ENCODE peak calls at places on chromosomes 13 and 19, in six cellular contexts. One of them, this sample, is unnamed.

GRCh38 chr19:6531956-6532243 is 1.1 kb downstream of the TNFSF9 start:
- DNase-seq in AG09319: no peak
- DNase-seq in globus pallidus: no peak
- DNase-seq in stimulated activated CD8-positive, alpha-beta memory T cell treated with anti-CD3 and anti-CD28 coated beads, Interleukin-7, amount 100 ng/mL, for 1 hour: no peak
- DNase-seq in astrocyte of the spinal cord: no peak
- DNase-seq in putamen: no peak
- DNase-seq in this sample: no peak

GRCh38 chr19:42175335-42175734 is 42.1 kb downstream of the DEDD2 start:
- DNase-seq in AG09319: no peak
- DNase-seq in globus pallidus: no peak
- DNase-seq in stimulated activated CD8-positive, alpha-beta memory T cell treated with anti-CD3 and anti-CD28 coated beads, Interleukin-7, amount 100 ng/mL, for 1 hour: no peak
- DNase-seq in astrocyte of the spinal cord: no peak
- DNase-seq in putamen: no peak
- DNase-seq in this sample: no peak

GRCh38 chr13:30978981-30979956 is 46.8 kb downstream of the TEX26 start:
- DNase-seq in AG09319: no peak
- DNase-seq in globus pallidus: no peak
- DNase-seq in stimulated activated CD8-positive, alpha-beta memory T cell treated with anti-CD3 and anti-CD28 coated beads, Interleukin-7, amount 100 ng/mL, for 1 hour: no peak
- DNase-seq in astrocyte of the spinal cord: no peak
- DNase-seq in putamen: no peak
- DNase-seq in this sample: no peak

GRCh38 chr13:44117351-44117750 is 237.6 kb downstream of the LACC1 start:
- DNase-seq in AG09319: no peak
- DNase-seq in globus pallidus: no peak
- DNase-seq in stimulated activated CD8-positive, alpha-beta memory T cell treated with anti-CD3 and anti-CD28 coated beads, Interleukin-7, amount 100 ng/mL, for 1 hour: no peak
- DNase-seq in astrocyte of the spinal cord: peak; percentile 41
- DNase-seq in putamen: no peak
- DNase-seq in this sample: no peak

GRCh38 chr19:46607441-46607841 is 6.3 kb downstream of the CALM3 start:
- DNase-seq in AG09319: no peak
- DNase-seq in globus pallidus: peak; percentile 71
- DNase-seq in stimulated activated CD8-positive, alpha-beta memory T cell treated with anti-CD3 and anti-CD28 coated beads, Interleukin-7, amount 100 ng/mL, for 1 hour: no peak
- DNase-seq in astrocyte of the spinal cord: no peak
- DNase-seq in putamen: no peak
- DNase-seq in this sample: no peak

GRCh38 chr13:109402976-109403375 is 383.4 kb downstream of the IRS2 start:
- DNase-seq in AG09319: no peak
- DNase-seq in globus pallidus: no peak
- DNase-seq in stimulated activated CD8-positive, alpha-beta memory T cell treated with anti-CD3 and anti-CD28 coated beads, Interleukin-7, amount 100 ng/mL, for 1 hour: no peak
- DNase-seq in astrocyte of the spinal cord: no peak
- DNase-seq in putamen: no peak
- DNase-seq in this sample: no peak

GRCh38 chr13:92512852-92513251 is 713.8 kb upstream of the GPC6 start:
- DNase-seq in AG09319: no peak
- DNase-seq in globus pallidus: no peak
- DNase-seq in stimulated activated CD8-positive, alpha-beta memory T cell treated with anti-CD3 and anti-CD28 coated beads, Interleukin-7, amount 100 ng/mL, for 1 hour: no peak
- DNase-seq in astrocyte of the spinal cord: no peak
- DNase-seq in putamen: no peak
- DNase-seq in this sample: no peak

GRCh38 chr19:1264801-1265610 is 4.1 kb upstream of the CIRBP start:
- DNase-seq in AG09319: no peak
- DNase-seq in globus pallidus: no peak
- DNase-seq in stimulated activated CD8-positive, alpha-beta memory T cell treated with anti-CD3 and anti-CD28 coated beads, Interleukin-7, amount 100 ng/mL, for 1 hour: no peak
- DNase-seq in astrocyte of the spinal cord: peak; percentile 84
- DNase-seq in putamen: no peak
- DNase-seq in this sample: no peak

GRCh38 chr13:65631078-65631477 is 1599.1 kb downstream of the PCDH9 start:
- DNase-seq in AG09319: no peak
- DNase-seq in globus pallidus: no peak
- DNase-seq in stimulated activated CD8-positive, alpha-beta memory T cell treated with anti-CD3 and anti-CD28 coated beads, Interleukin-7, amount 100 ng/mL, for 1 hour: no peak
- DNase-seq in astrocyte of the spinal cord: peak; percentile 4
- DNase-seq in putamen: no peak
- DNase-seq in this sample: no peak

GRCh38 chr13:87671031-87671823 is at the start of gene SLITRK5:
- DNase-seq in AG09319: no peak
- DNase-seq in globus pallidus: peak; percentile 81
- DNase-seq in stimulated activated CD8-positive, alpha-beta memory T cell treated with anti-CD3 and anti-CD28 coated beads, Interleukin-7, amount 100 ng/mL, for 1 hour: no peak
- DNase-seq in astrocyte of the spinal cord: peak; percentile 87
- DNase-seq in putamen: peak; percentile 88
- DNase-seq in this sample: no peak

GRCh38 chr19:18110833-18111232 is 13.3 kb downstream of the MAST3 start:
- DNase-seq in AG09319: no peak
- DNase-seq in globus pallidus: no peak
- DNase-seq in stimulated activated CD8-positive, alpha-beta memory T cell treated with anti-CD3 and anti-CD28 coated beads, Interleukin-7, amount 100 ng/mL, for 1 hour: no peak
- DNase-seq in astrocyte of the spinal cord: no peak
- DNase-seq in putamen: no peak
- DNase-seq in this sample: no peak

GRCh38 chr13:39910833-39911232 is 255.4 kb downstream of the COG6 start:
- DNase-seq in AG09319: no peak
- DNase-seq in globus pallidus: no peak
- DNase-seq in stimulated activated CD8-positive, alpha-beta memory T cell treated with anti-CD3 and anti-CD28 coated beads, Interleukin-7, amount 100 ng/mL, for 1 hour: no peak
- DNase-seq in astrocyte of the spinal cord: peak; percentile 14
- DNase-seq in putamen: no peak
- DNase-seq in this sample: no peak

GRCh38 chr13:97945342-97945741 is 8.1 kb upstream of the IPO5 start:
- DNase-seq in AG09319: no peak
- DNase-seq in globus pallidus: no peak
- DNase-seq in stimulated activated CD8-positive, alpha-beta memory T cell treated with anti-CD3 and anti-CD28 coated beads, Interleukin-7, amount 100 ng/mL, for 1 hour: no peak
- DNase-seq in astrocyte of the spinal cord: peak; percentile 40
- DNase-seq in putamen: no peak
- DNase-seq in this sample: no peak

This sample was measured in AG04450.